ENCODE peak calls at places on chromosomes 13 and 19, in eight cellular contexts. K is PC-9; G is lower leg skin; T is choroid plexus epithelial cell; M is ovary; H is body of pancreas; O is CD8-positive, alpha-beta T cell; A is fibroblast of villous mesenchyme. R is an unnamed sample.

GRCh38 chr13:23707674-23708073 is 137.5 kb downstream of the TNFRSF19 start:
- DNase-seq in K (no peak), G (no peak), T (peak), M (no peak), H (no peak), O (no peak), A (peak), R (no peak)

GRCh38 chr19:38723606-38724379 is 20.5 kb downstream of the CAPN12 start:
- DNase-seq in K (no peak), G (no peak), T (no peak), M (no peak), H (no peak), O (no peak), A (no peak), R (no peak)

GRCh38 chr13:29847501-29847983 is 2.9 kb downstream of the UBL3 start:
- DNase-seq in K (no peak), G (no peak), T (peak), M (peak), H (peak), O (no peak), A (peak), R (peak)

GRCh38 chr13:103188688-103189326 is 122.6 kb upstream of the SLC10A2 start:
- DNase-seq in K (no peak), G (no peak), T (peak), M (no peak), H (no peak), O (no peak), A (peak), R (no peak)

GRCh38 chr13:112959206-112959605 is 9.8 kb upstream of the MCF2L start:
- DNase-seq in K (no peak), G (peak), T (no peak), M (no peak), H (no peak), O (no peak), A (no peak), R (no peak)

GRCh38 chr19:31257426-31258130 is 91.7 kb downstream of the TSHZ3 start:
- DNase-seq in K (no peak), G (no peak), T (no peak), M (no peak), H (no peak), O (no peak), A (no peak), R (no peak)

GRCh38 chr19:58117841-58118575 is 20.0 kb upstream of the ZSCAN18 start:
- DNase-seq in K (no peak), G (no peak), T (no peak), M (peak), H (no peak), O (no peak), A (no peak), R (no peak)

GRCh38 chr13:45512148-45512498 is 47.4 kb downstream of the COG3 start:
- DNase-seq in K (no peak), G (no peak), T (no peak), M (no peak), H (no peak), O (no peak), A (no peak), R (no peak)

GRCh38 chr13:100976993-100977392 is 302.4 kb upstream of the TMTC4 start:
- DNase-seq in K (no peak), G (no peak), T (peak), M (no peak), H (no peak), O (no peak), A (no peak), R (no peak)

GRCh38 chr13:100543872-100544602 is 44.6 kb downstream of the GGACT start:
- DNase-seq in K (no peak), G (peak), T (peak), M (no peak), H (no peak), O (no peak), A (no peak), R (no peak)

GRCh38 chr19:3433805-3434540 is 46.4 kb downstream of the SMIM24 start:
- DNase-seq in K (no peak), G (no peak), T (no peak), M (no peak), H (no peak), O (no peak), A (no peak), R (no peak)
- H3K4me3 ChIP-seq in K (no peak), G (no peak), T (no peak), M (no peak), H (no peak), O (peak), A (no peak), R (no peak)

GRCh38 chr19:12495002-12495802 is 10.6 kb upstream of the ZNF709 start:
- DNase-seq in K (peak), G (peak), T (peak), M (peak), H (peak), O (peak), A (peak), R (peak)
- TF ChIP-seq CTCF in K (no peak), G (no peak), T (peak), M (peak), H (peak), O (peak), A (peak), R (peak)

GRCh38 chr19:12034196-12034595 is 1.3 kb downstream of the ZNF433 start:
- DNase-seq in K (no peak), G (no peak), T (no peak), M (no peak), H (peak), O (no peak), A (no peak), R (no peak)
- H3K4me3 ChIP-seq in K (no peak), G (no peak), T (no peak), M (no peak), H (no peak), O (no peak), A (peak), R (no peak)

DNA sequence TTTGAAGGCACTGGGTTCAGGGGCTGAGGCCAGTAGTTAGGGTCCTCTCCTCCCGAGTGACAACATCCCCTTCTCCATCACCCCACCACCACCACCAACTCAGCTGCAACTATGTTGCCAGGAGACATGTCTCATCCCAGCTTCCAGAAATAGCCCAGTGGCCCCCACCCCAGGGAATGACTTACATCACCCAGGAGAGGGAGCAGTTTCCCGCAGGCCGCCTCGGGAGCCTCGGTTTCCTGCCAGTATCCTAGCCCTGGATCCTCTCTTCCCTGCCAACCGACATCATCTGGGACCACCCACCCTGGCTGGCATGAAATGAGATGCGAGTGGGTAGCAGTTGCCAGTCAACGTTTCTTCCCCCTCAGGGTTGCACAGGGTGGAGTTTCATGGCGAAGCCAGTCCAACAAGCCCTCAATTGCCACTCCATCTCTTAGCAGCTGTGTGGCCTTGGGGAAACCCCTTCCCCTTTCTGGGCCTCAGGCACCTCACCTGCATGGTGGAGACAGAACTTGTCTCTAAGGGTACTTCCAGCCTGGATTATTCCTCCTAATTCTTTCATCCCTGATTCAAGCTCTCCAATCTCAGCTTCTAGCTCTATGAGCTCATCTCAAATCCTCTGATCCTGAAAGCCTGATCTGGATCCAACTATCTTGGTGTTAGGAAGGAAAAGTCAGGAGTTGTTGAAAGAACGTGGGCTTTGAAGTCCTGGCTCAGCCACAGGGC is 3.9 kb upstream of the GSK3A start:
- DNase-seq in K (peak), G (peak), T (peak), M (peak), H (peak), O (no peak), A (peak), R (peak)
- TF ChIP-seq CTCF in K (no peak), G (peak), T (peak), M (peak), H (peak), O (no peak), A (peak), R (peak)

DNA sequence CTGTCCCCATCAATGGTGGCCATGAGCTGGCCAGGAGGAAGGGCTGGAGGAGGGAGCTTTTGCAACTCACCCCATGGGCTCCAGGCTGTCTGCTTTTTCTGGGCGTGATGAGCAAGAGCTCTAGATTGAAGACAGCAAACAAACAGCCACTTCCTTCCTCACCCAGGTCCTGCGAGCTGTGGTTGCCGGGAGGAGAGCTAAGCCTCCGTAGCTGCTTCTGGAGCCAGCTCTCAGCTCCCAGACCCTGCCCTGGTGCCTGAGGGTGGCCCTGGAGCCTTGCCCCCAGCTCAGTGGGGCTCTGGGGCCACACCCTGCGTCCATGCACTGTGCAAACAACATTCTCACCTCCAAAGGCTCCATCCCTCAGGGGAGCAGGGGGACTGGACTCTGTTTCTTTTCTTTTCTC is 6.2 kb downstream of the MYO1F start:
- DNase-seq in K (peak), G (no peak), T (peak), M (no peak), H (peak), O (peak), A (peak), R (no peak)
- H3K4me3 ChIP-seq in K (no peak), G (no peak), T (no peak), M (no peak), H (no peak), O (peak), A (no peak), R (no peak)

GRCh38 chr19:11381535-11382369 is 2.4 kb downstream of the EPOR start:
- DNase-seq in K (no peak), G (peak), T (peak), M (peak), H (peak), O (peak), A (peak), R (peak)
- TF ChIP-seq CTCF in K (no peak), G (no peak), T (peak), M (peak), H (no peak), O (no peak), A (no peak), R (peak)

R was measured in BE2C.